ENCODE peak calls at places on chromosome 12, in seven cellular contexts. One of them, this sample, is unnamed.

GRCh38 chr12:65720739-65721138 is 103.5 kb upstream of the HMGA2 start:
- DNase-seq in AG04449: no peak
- DNase-seq in transverse colon: no peak
- DNase-seq in CD8-positive, alpha-beta memory T cell: no peak
- DNase-seq in NT2/D1: no peak
- DNase-seq in lower leg skin: no peak
- DNase-seq in OCI-LY7: no peak
- DNase-seq in this sample: no peak

GRCh38 chr12:2163172-2163927 is 110.6 kb downstream of the CACNA1C start:
- DNase-seq in AG04449: no peak
- DNase-seq in transverse colon: peak
- DNase-seq in CD8-positive, alpha-beta memory T cell: no peak
- DNase-seq in NT2/D1: no peak
- DNase-seq in lower leg skin: peak
- DNase-seq in OCI-LY7: no peak
- DNase-seq in this sample: no peak

GRCh38 chr12:4133029-4133428 is 140.5 kb upstream of the CCND2 start:
- DNase-seq in AG04449: no peak
- DNase-seq in transverse colon: no peak
- DNase-seq in CD8-positive, alpha-beta memory T cell: no peak
- DNase-seq in NT2/D1: no peak
- DNase-seq in lower leg skin: no peak
- DNase-seq in OCI-LY7: no peak
- DNase-seq in this sample: no peak

GRCh38 chr12:79415754-79416435 is 274.9 kb downstream of the PAWR start:
- DNase-seq in AG04449: no peak
- DNase-seq in transverse colon: peak
- DNase-seq in CD8-positive, alpha-beta memory T cell: no peak
- DNase-seq in NT2/D1: no peak
- DNase-seq in lower leg skin: no peak
- DNase-seq in OCI-LY7: no peak
- DNase-seq in this sample: no peak

GRCh38 chr12:26298785-26299621 is 103.6 kb downstream of the SSPN start:
- DNase-seq in AG04449: no peak
- DNase-seq in transverse colon: no peak
- DNase-seq in CD8-positive, alpha-beta memory T cell: no peak
- DNase-seq in NT2/D1: no peak
- DNase-seq in lower leg skin: peak
- DNase-seq in OCI-LY7: peak
- DNase-seq in this sample: no peak

GRCh38 chr12:13164271-13164670 is 32.3 kb upstream of the EMP1 start:
- DNase-seq in AG04449: no peak
- DNase-seq in transverse colon: no peak
- DNase-seq in CD8-positive, alpha-beta memory T cell: no peak
- DNase-seq in NT2/D1: no peak
- DNase-seq in lower leg skin: no peak
- DNase-seq in OCI-LY7: no peak
- DNase-seq in this sample: no peak

GRCh38 chr12:66398931-66399625 is 96.8 kb downstream of the HELB start:
- DNase-seq in AG04449: no peak
- DNase-seq in transverse colon: no peak
- DNase-seq in CD8-positive, alpha-beta memory T cell: no peak
- DNase-seq in NT2/D1: no peak
- DNase-seq in lower leg skin: no peak
- DNase-seq in OCI-LY7: no peak
- DNase-seq in this sample: peak

GRCh38 chr12:88579941-88580871 is at the start of gene KITLG:
- DNase-seq in AG04449: no peak
- DNase-seq in transverse colon: peak
- DNase-seq in CD8-positive, alpha-beta memory T cell: no peak
- DNase-seq in NT2/D1: peak
- DNase-seq in lower leg skin: peak
- DNase-seq in OCI-LY7: no peak
- DNase-seq in this sample: no peak

GRCh38 chr12:26633591-26634210 is 199.3 kb downstream of the ITPR2 start:
- DNase-seq in AG04449: peak
- DNase-seq in transverse colon: no peak
- DNase-seq in CD8-positive, alpha-beta memory T cell: no peak
- DNase-seq in NT2/D1: no peak
- DNase-seq in lower leg skin: no peak
- DNase-seq in OCI-LY7: no peak
- DNase-seq in this sample: no peak

GRCh38 chr12:52884526-52885293 is 20.2 kb downstream of the KRT8 start:
- DNase-seq in AG04449: no peak
- DNase-seq in transverse colon: peak
- DNase-seq in CD8-positive, alpha-beta memory T cell: peak
- DNase-seq in NT2/D1: no peak
- DNase-seq in lower leg skin: peak
- DNase-seq in OCI-LY7: peak
- DNase-seq in this sample: no peak

GRCh38 chr12:84508325-84508861 is 404.2 kb downstream of the SLC6A15 start:
- DNase-seq in AG04449: peak
- DNase-seq in transverse colon: no peak
- DNase-seq in CD8-positive, alpha-beta memory T cell: no peak
- DNase-seq in NT2/D1: no peak
- DNase-seq in lower leg skin: no peak
- DNase-seq in OCI-LY7: no peak
- DNase-seq in this sample: no peak

GRCh38 chr12:45726594-45727300 is 2.8 kb upstream of the ARID2 start:
- DNase-seq in AG04449: no peak
- DNase-seq in transverse colon: peak
- DNase-seq in CD8-positive, alpha-beta memory T cell: peak
- DNase-seq in NT2/D1: no peak
- DNase-seq in lower leg skin: peak
- DNase-seq in OCI-LY7: peak
- DNase-seq in this sample: no peak

GRCh38 chr12:58548801-58549200 is 371.5 kb downstream of the LRIG3 start:
- DNase-seq in AG04449: no peak
- DNase-seq in transverse colon: no peak
- DNase-seq in CD8-positive, alpha-beta memory T cell: no peak
- DNase-seq in NT2/D1: no peak
- DNase-seq in lower leg skin: no peak
- DNase-seq in OCI-LY7: no peak
- DNase-seq in this sample: no peak

GRCh38 chr12:28023156-28023887 is 50.8 kb upstream of the PTHLH start:
- DNase-seq in AG04449: peak
- DNase-seq in transverse colon: no peak
- DNase-seq in CD8-positive, alpha-beta memory T cell: no peak
- DNase-seq in NT2/D1: no peak
- DNase-seq in lower leg skin: no peak
- DNase-seq in OCI-LY7: no peak
- DNase-seq in this sample: no peak

GRCh38 chr12:8027856-8028255 is 4.7 kb upstream of the FOXJ2 start:
- DNase-seq in AG04449: no peak
- DNase-seq in transverse colon: no peak
- DNase-seq in CD8-positive, alpha-beta memory T cell: no peak
- DNase-seq in NT2/D1: no peak
- DNase-seq in lower leg skin: no peak
- DNase-seq in OCI-LY7: no peak
- DNase-seq in this sample: no peak

GRCh38 chr12:51028126-51028810 is 2.1 kb upstream of the SLC11A2 start:
- DNase-seq in AG04449: no peak
- DNase-seq in transverse colon: peak
- DNase-seq in CD8-positive, alpha-beta memory T cell: no peak
- DNase-seq in NT2/D1: peak
- DNase-seq in lower leg skin: peak
- DNase-seq in OCI-LY7: peak
- DNase-seq in this sample: peak

GRCh38 chr12:123897221-123897620 is 75.4 kb downstream of the CCDC92 start:
- DNase-seq in AG04449: peak
- DNase-seq in transverse colon: no peak
- DNase-seq in CD8-positive, alpha-beta memory T cell: no peak
- DNase-seq in NT2/D1: no peak
- DNase-seq in lower leg skin: no peak
- DNase-seq in OCI-LY7: no peak
- DNase-seq in this sample: no peak
- H3K4me3 ChIP-seq in AG04449: peak
- H3K4me3 ChIP-seq in transverse colon: no peak
- H3K4me3 ChIP-seq in CD8-positive, alpha-beta memory T cell: no peak
- H3K4me3 ChIP-seq in NT2/D1: no peak
- H3K4me3 ChIP-seq in lower leg skin: no peak
- H3K4me3 ChIP-seq in OCI-LY7: no peak
- H3K4me3 ChIP-seq in this sample: no peak

GRCh38 chr12:92341333-92341691 is 195.7 kb upstream of the BTG1 start:
- DNase-seq in AG04449: no peak
- DNase-seq in transverse colon: no peak
- DNase-seq in CD8-positive, alpha-beta memory T cell: no peak
- DNase-seq in NT2/D1: no peak
- DNase-seq in lower leg skin: peak
- DNase-seq in OCI-LY7: no peak
- DNase-seq in this sample: no peak
- H3K4me3 ChIP-seq in AG04449: no peak
- H3K4me3 ChIP-seq in transverse colon: no peak
- H3K4me3 ChIP-seq in CD8-positive, alpha-beta memory T cell: no peak
- H3K4me3 ChIP-seq in NT2/D1: no peak
- H3K4me3 ChIP-seq in lower leg skin: no peak
- H3K4me3 ChIP-seq in OCI-LY7: no peak
- H3K4me3 ChIP-seq in this sample: no peak

GRCh38 chr12:99954724-99955123 is 30.0 kb downstream of the ANKS1B start:
- DNase-seq in AG04449: no peak
- DNase-seq in transverse colon: no peak
- DNase-seq in CD8-positive, alpha-beta memory T cell: no peak
- DNase-seq in NT2/D1: no peak
- DNase-seq in lower leg skin: no peak
- DNase-seq in OCI-LY7: no peak
- DNase-seq in this sample: no peak

GRCh38 chr12:99957866-99958466 is 26.8 kb downstream of the ANKS1B start:
- DNase-seq in AG04449: no peak
- DNase-seq in transverse colon: no peak
- DNase-seq in CD8-positive, alpha-beta memory T cell: no peak
- DNase-seq in NT2/D1: no peak
- DNase-seq in lower leg skin: no peak
- DNase-seq in OCI-LY7: no peak
- DNase-seq in this sample: no peak

GRCh38 chr12:99960312-99960711 is 24.4 kb downstream of the ANKS1B start:
- DNase-seq in AG04449: no peak
- DNase-seq in transverse colon: no peak
- DNase-seq in CD8-positive, alpha-beta memory T cell: no peak
- DNase-seq in NT2/D1: no peak
- DNase-seq in lower leg skin: no peak
- DNase-seq in OCI-LY7: no peak
- DNase-seq in this sample: peak

GRCh38 chr12:99959549-99960170 is 25.1 kb downstream of the ANKS1B start:
- DNase-seq in AG04449: no peak
- DNase-seq in transverse colon: no peak
- DNase-seq in CD8-positive, alpha-beta memory T cell: no peak
- DNase-seq in NT2/D1: no peak
- DNase-seq in lower leg skin: no peak
- DNase-seq in OCI-LY7: no peak
- DNase-seq in this sample: no peak
- H3K4me3 ChIP-seq in AG04449: no peak
- H3K4me3 ChIP-seq in transverse colon: no peak
- H3K4me3 ChIP-seq in CD8-positive, alpha-beta memory T cell: no peak
- H3K4me3 ChIP-seq in NT2/D1: no peak
- H3K4me3 ChIP-seq in lower leg skin: no peak
- H3K4me3 ChIP-seq in OCI-LY7: no peak
- H3K4me3 ChIP-seq in this sample: no peak

GRCh38 chr12:128267246-128267622 is 264 bp downstream of the TMEM132C start:
- DNase-seq in AG04449: no peak
- DNase-seq in transverse colon: no peak
- DNase-seq in CD8-positive, alpha-beta memory T cell: no peak
- DNase-seq in NT2/D1: no peak
- DNase-seq in lower leg skin: no peak
- DNase-seq in OCI-LY7: no peak
- DNase-seq in this sample: no peak

GRCh38 chr12:128269108-128269713 is 2.2 kb downstream of the TMEM132C start:
- DNase-seq in AG04449: no peak
- DNase-seq in transverse colon: no peak
- DNase-seq in CD8-positive, alpha-beta memory T cell: no peak
- DNase-seq in NT2/D1: no peak
- DNase-seq in lower leg skin: no peak
- DNase-seq in OCI-LY7: no peak
- DNase-seq in this sample: no peak

GRCh38 chr12:128268348-128268725 is 1.4 kb downstream of the TMEM132C start:
- DNase-seq in AG04449: no peak
- DNase-seq in transverse colon: no peak
- DNase-seq in CD8-positive, alpha-beta memory T cell: no peak
- DNase-seq in NT2/D1: no peak
- DNase-seq in lower leg skin: no peak
- DNase-seq in OCI-LY7: no peak
- DNase-seq in this sample: no peak

GRCh38 chr12:128266559-128267245 is at the start of gene TMEM132C:
- DNase-seq in AG04449: no peak
- DNase-seq in transverse colon: no peak
- DNase-seq in CD8-positive, alpha-beta memory T cell: no peak
- DNase-seq in NT2/D1: no peak
- DNase-seq in lower leg skin: no peak
- DNase-seq in OCI-LY7: no peak
- DNase-seq in this sample: no peak

DNA sequence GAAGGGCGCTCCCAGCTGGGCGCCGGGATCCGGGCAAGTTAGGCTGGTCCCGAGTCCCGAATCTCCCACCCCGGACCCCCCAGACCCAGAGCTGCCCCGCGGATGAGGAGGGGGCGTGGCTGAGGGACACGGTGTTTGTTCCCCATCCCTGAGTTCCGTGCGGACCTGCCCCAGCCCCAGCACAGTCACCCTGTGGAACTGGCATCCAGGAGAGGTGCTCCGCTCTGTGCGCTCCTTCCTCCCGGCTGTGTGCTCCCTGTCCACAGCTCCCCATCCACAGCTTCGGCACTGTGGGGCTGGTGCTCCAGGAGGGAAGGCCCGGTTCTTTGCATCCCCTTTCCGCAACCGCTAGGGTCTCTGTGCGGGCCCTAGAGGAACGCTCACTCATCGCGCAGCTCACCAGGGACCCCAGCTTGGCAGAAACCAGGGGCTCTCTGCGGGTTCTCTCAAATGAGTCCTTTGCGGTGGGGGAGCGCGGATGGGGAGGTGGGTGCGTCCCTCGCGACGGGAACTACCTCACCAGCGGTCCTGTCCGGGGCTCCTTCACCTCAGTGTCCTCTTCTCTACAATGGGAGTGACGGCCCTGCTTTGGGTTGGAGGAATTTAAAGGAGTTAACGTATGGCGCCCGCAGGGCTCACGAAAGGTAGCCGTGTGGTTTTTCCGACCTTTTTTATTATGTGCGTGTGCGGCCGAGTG is 829 bp downstream of the TMEM132C start:
- DNase-seq in AG04449: no peak
- DNase-seq in transverse colon: no peak
- DNase-seq in CD8-positive, alpha-beta memory T cell: no peak
- DNase-seq in NT2/D1: no peak
- DNase-seq in lower leg skin: no peak
- DNase-seq in OCI-LY7: no peak
- DNase-seq in this sample: no peak
- H3K4me3 ChIP-seq in AG04449: no peak
- H3K4me3 ChIP-seq in transverse colon: no peak
- H3K4me3 ChIP-seq in CD8-positive, alpha-beta memory T cell: no peak
- H3K4me3 ChIP-seq in NT2/D1: peak
- H3K4me3 ChIP-seq in lower leg skin: peak
- H3K4me3 ChIP-seq in OCI-LY7: no peak
- H3K4me3 ChIP-seq in this sample: no peak

GRCh38 chr12:108635201-108635996 is 1.7 kb upstream of the SELPLG start:
- DNase-seq in AG04449: no peak
- DNase-seq in transverse colon: peak
- DNase-seq in CD8-positive, alpha-beta memory T cell: peak
- DNase-seq in NT2/D1: no peak
- DNase-seq in lower leg skin: no peak
- DNase-seq in OCI-LY7: peak
- DNase-seq in this sample: peak
- H3K4me3 ChIP-seq in AG04449: no peak
- H3K4me3 ChIP-seq in transverse colon: no peak
- H3K4me3 ChIP-seq in CD8-positive, alpha-beta memory T cell: peak
- H3K4me3 ChIP-seq in NT2/D1: no peak
- H3K4me3 ChIP-seq in lower leg skin: no peak
- H3K4me3 ChIP-seq in OCI-LY7: peak
- H3K4me3 ChIP-seq in this sample: peak

This sample was measured in Jurkat, Clone E6-1.